ENCODE peak calls at places on chromosomes 3 and 15, in nine cellular contexts. One of them, this sample, is unnamed. For H3K36me3, the result is how much of the 10 kb centered on the place peaks cover.

GRCh38 chr15:62453356-62453755 is 288.3 kb upstream of the C2CD4B start:
- DNase-seq in mammary epithelial cell: peak
- DNase-seq in cardiac muscle cell: no peak
- DNase-seq in breast epithelium: no peak
- DNase-seq in astrocyte: no peak
- DNase-seq in SK-N-SH: no peak
- DNase-seq in psoas muscle: no peak
- DNase-seq in heart left ventricle: no peak
- DNase-seq in K562: no peak
- DNase-seq in this sample: no peak

GRCh38 chr3:50616003-50616769 is 765 bp upstream of the MAPKAPK3 start:
- DNase-seq in SK-N-SH: peak
- DNase-seq in heart left ventricle: peak
- DNase-seq in K562: peak
- DNase-seq in mammary epithelial cell: peak
- DNase-seq in astrocyte: peak
- DNase-seq in psoas muscle: peak
- DNase-seq in cardiac muscle cell: peak
- DNase-seq in breast epithelium: peak
- DNase-seq in this sample: no peak

GRCh38 chr3:139934557-139935070 is 371 bp upstream of the CLSTN2 start:
- DNase-seq in K562: no peak
- DNase-seq in astrocyte: peak
- DNase-seq in heart left ventricle: peak
- DNase-seq in SK-N-SH: peak
- DNase-seq in psoas muscle: peak
- DNase-seq in mammary epithelial cell: peak
- DNase-seq in breast epithelium: peak
- DNase-seq in cardiac muscle cell: peak
- DNase-seq in this sample: no peak

GRCh38 chr3:58639842-58640241 is 26.7 kb downstream of the FAM3D start:
- DNase-seq in astrocyte: no peak
- DNase-seq in cardiac muscle cell: no peak
- DNase-seq in mammary epithelial cell: no peak
- DNase-seq in psoas muscle: no peak
- DNase-seq in heart left ventricle: no peak
- DNase-seq in K562: no peak
- DNase-seq in breast epithelium: no peak
- DNase-seq in SK-N-SH: no peak
- DNase-seq in this sample: no peak

GRCh38 chr3:188153498-188153948 is 434 bp upstream of the LPP start:
- DNase-seq in breast epithelium: no peak
- DNase-seq in cardiac muscle cell: peak
- DNase-seq in mammary epithelial cell: peak
- DNase-seq in K562: no peak
- DNase-seq in heart left ventricle: peak
- DNase-seq in psoas muscle: peak
- DNase-seq in astrocyte: peak
- DNase-seq in SK-N-SH: peak
- DNase-seq in this sample: peak

GRCh38 chr3:59254433-59254832 is 204.6 kb upstream of the CFAP20DC start:
- DNase-seq in mammary epithelial cell: no peak
- DNase-seq in breast epithelium: no peak
- DNase-seq in heart left ventricle: no peak
- DNase-seq in cardiac muscle cell: no peak
- DNase-seq in SK-N-SH: no peak
- DNase-seq in psoas muscle: no peak
- DNase-seq in K562: no peak
- DNase-seq in astrocyte: no peak
- DNase-seq in this sample: no peak

GRCh38 chr3:140285380-140285779 is 350.4 kb downstream of the CLSTN2 start:
- DNase-seq in astrocyte: no peak
- DNase-seq in psoas muscle: no peak
- DNase-seq in K562: no peak
- DNase-seq in cardiac muscle cell: no peak
- DNase-seq in heart left ventricle: no peak
- DNase-seq in mammary epithelial cell: no peak
- DNase-seq in SK-N-SH: no peak
- DNase-seq in breast epithelium: no peak
- DNase-seq in this sample: no peak

GRCh38 chr15:42160110-42160509 is 3.7 kb upstream of the PLA2G4F start:
- DNase-seq in breast epithelium: no peak
- DNase-seq in mammary epithelial cell: no peak
- DNase-seq in SK-N-SH: no peak
- DNase-seq in astrocyte: no peak
- DNase-seq in K562: no peak
- DNase-seq in psoas muscle: no peak
- DNase-seq in cardiac muscle cell: no peak
- DNase-seq in heart left ventricle: no peak
- DNase-seq in this sample: no peak

GRCh38 chr15:64454282-64454681 is 6.1 kb upstream of the ZNF609 start:
- DNase-seq in cardiac muscle cell: no peak
- DNase-seq in K562: no peak
- DNase-seq in psoas muscle: no peak
- DNase-seq in astrocyte: no peak
- DNase-seq in heart left ventricle: no peak
- DNase-seq in breast epithelium: no peak
- DNase-seq in SK-N-SH: no peak
- DNase-seq in mammary epithelial cell: no peak
- DNase-seq in this sample: no peak

DNA sequence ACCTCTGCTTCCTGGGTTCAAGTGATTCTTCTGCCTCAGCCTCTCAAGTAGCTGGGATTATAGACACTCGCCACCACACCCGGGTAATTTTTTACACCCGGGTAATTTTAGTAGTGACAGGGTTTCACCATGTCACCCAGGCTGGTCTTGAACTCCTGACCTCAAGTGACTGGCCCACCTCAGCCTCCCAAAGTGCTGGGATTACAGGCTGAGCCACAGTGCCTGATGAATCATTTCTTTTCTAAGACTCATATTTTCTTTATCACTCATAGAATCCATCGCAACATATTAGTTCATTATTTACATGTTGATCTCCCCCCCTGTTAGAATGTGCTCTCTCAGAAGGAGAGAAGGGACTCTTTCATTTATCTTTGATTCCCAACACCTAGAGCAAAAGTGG is 109.5 kb upstream of the PTPRG start:
- DNase-seq in psoas muscle: no peak
- DNase-seq in breast epithelium: no peak
- DNase-seq in astrocyte: no peak
- DNase-seq in cardiac muscle cell: no peak
- DNase-seq in SK-N-SH: no peak
- DNase-seq in mammary epithelial cell: peak
- DNase-seq in heart left ventricle: no peak
- DNase-seq in K562: no peak
- DNase-seq in this sample: no peak
- TF ChIP-seq CTCF in psoas muscle: no peak
- TF ChIP-seq CTCF in breast epithelium: no peak
- TF ChIP-seq CTCF in astrocyte: no peak
- TF ChIP-seq CTCF in cardiac muscle cell: no peak
- TF ChIP-seq CTCF in SK-N-SH: no peak
- TF ChIP-seq CTCF in mammary epithelial cell: no peak
- TF ChIP-seq CTCF in heart left ventricle: no peak
- TF ChIP-seq CTCF in K562: no peak
- TF ChIP-seq CTCF in this sample: no peak

GRCh38 chr3:142726017-142726416 is 2.2 kb downstream of the TRPC1 start:
- DNase-seq in astrocyte: no peak
- DNase-seq in cardiac muscle cell: no peak
- DNase-seq in SK-N-SH: no peak
- DNase-seq in K562: no peak
- DNase-seq in heart left ventricle: no peak
- DNase-seq in breast epithelium: no peak
- DNase-seq in psoas muscle: no peak
- DNase-seq in mammary epithelial cell: no peak
- DNase-seq in this sample: no peak

GRCh38 chr3:142723968-142724681 is at the start of gene TRPC1:
- DNase-seq in K562: peak
- DNase-seq in psoas muscle: peak
- DNase-seq in heart left ventricle: peak
- DNase-seq in astrocyte: peak
- DNase-seq in breast epithelium: peak
- DNase-seq in cardiac muscle cell: peak
- DNase-seq in SK-N-SH: peak
- DNase-seq in mammary epithelial cell: peak
- DNase-seq in this sample: peak

GRCh38 chr3:142723665-142723967 is 218 bp upstream of the TRPC1 start:
- DNase-seq in SK-N-SH: no peak
- DNase-seq in cardiac muscle cell: no peak
- DNase-seq in K562: no peak
- DNase-seq in mammary epithelial cell: no peak
- DNase-seq in heart left ventricle: no peak
- DNase-seq in breast epithelium: no peak
- DNase-seq in psoas muscle: no peak
- DNase-seq in astrocyte: no peak
- DNase-seq in this sample: no peak

GRCh38 chr3:142724682-142725351 is 983 bp downstream of the TRPC1 start:
- DNase-seq in psoas muscle: peak
- DNase-seq in cardiac muscle cell: no peak
- DNase-seq in K562: peak
- DNase-seq in astrocyte: peak
- DNase-seq in mammary epithelial cell: peak
- DNase-seq in heart left ventricle: peak
- DNase-seq in breast epithelium: no peak
- DNase-seq in SK-N-SH: peak
- DNase-seq in this sample: no peak

DNA sequence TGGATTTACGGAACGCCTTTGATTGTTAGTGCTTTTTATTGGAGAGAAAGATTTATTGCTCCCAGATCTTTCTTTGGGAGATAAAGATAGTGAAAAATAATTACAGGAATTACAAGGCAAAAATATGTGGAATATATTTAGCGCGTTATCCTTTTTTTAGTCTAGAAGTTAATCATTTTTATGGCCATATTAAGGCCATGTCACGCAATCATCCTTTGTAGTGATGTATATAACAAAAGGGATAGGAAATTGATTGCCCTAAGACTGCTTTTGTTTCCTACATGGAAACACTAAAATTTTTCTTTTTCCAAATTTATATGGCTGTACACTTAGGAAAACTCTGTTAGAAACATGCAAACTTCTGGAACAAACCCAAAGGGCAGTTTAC is 1.5 kb downstream of the TRPC1 start:
- DNase-seq in breast epithelium: no peak
- DNase-seq in heart left ventricle: no peak
- DNase-seq in astrocyte: no peak
- DNase-seq in SK-N-SH: no peak
- DNase-seq in psoas muscle: no peak
- DNase-seq in mammary epithelial cell: no peak
- DNase-seq in K562: no peak
- DNase-seq in cardiac muscle cell: no peak
- DNase-seq in this sample: no peak
- H3K4me3 ChIP-seq in breast epithelium: peak
- H3K4me3 ChIP-seq in heart left ventricle: peak
- H3K4me3 ChIP-seq in astrocyte: peak
- H3K4me3 ChIP-seq in SK-N-SH: peak
- H3K4me3 ChIP-seq in psoas muscle: peak
- H3K4me3 ChIP-seq in mammary epithelial cell: peak
- H3K4me3 ChIP-seq in K562: peak
- H3K4me3 ChIP-seq in cardiac muscle cell: peak
- H3K4me3 ChIP-seq in this sample: peak

GRCh38 chr3:16401273-16401672 is 112.2 kb downstream of the RFTN1 start:
- DNase-seq in mammary epithelial cell: no peak
- DNase-seq in psoas muscle: no peak
- DNase-seq in K562: no peak
- DNase-seq in SK-N-SH: no peak
- DNase-seq in breast epithelium: no peak
- DNase-seq in astrocyte: no peak
- DNase-seq in heart left ventricle: no peak
- DNase-seq in cardiac muscle cell: no peak
- DNase-seq in this sample: no peak

GRCh38 chr3:16398542-16399126 is 114.9 kb downstream of the RFTN1 start:
- DNase-seq in mammary epithelial cell: no peak
- DNase-seq in K562: no peak
- DNase-seq in heart left ventricle: no peak
- DNase-seq in SK-N-SH: no peak
- DNase-seq in cardiac muscle cell: no peak
- DNase-seq in psoas muscle: no peak
- DNase-seq in astrocyte: no peak
- DNase-seq in breast epithelium: no peak
- DNase-seq in this sample: no peak

GRCh38 chr3:16402451-16402850 is 111.0 kb downstream of the RFTN1 start:
- DNase-seq in astrocyte: peak
- DNase-seq in breast epithelium: no peak
- DNase-seq in mammary epithelial cell: peak
- DNase-seq in cardiac muscle cell: peak
- DNase-seq in heart left ventricle: no peak
- DNase-seq in K562: no peak
- DNase-seq in psoas muscle: no peak
- DNase-seq in SK-N-SH: no peak
- DNase-seq in this sample: no peak

GRCh38 chr3:16399473-16399872 is 114.0 kb downstream of the RFTN1 start:
- DNase-seq in breast epithelium: no peak
- DNase-seq in SK-N-SH: peak
- DNase-seq in cardiac muscle cell: peak
- DNase-seq in psoas muscle: no peak
- DNase-seq in astrocyte: peak
- DNase-seq in mammary epithelial cell: peak
- DNase-seq in K562: no peak
- DNase-seq in heart left ventricle: no peak
- DNase-seq in this sample: peak

GRCh38 chr3:16400143-16400935 is 113.2 kb downstream of the RFTN1 start:
- DNase-seq in breast epithelium: no peak
- DNase-seq in cardiac muscle cell: no peak
- DNase-seq in astrocyte: no peak
- DNase-seq in heart left ventricle: no peak
- DNase-seq in psoas muscle: no peak
- DNase-seq in mammary epithelial cell: no peak
- DNase-seq in SK-N-SH: no peak
- DNase-seq in K562: no peak
- DNase-seq in this sample: no peak
- H3K36me3 ChIP-seq in breast epithelium: under half
- H3K36me3 ChIP-seq in cardiac muscle cell: under half
- H3K36me3 ChIP-seq in astrocyte: under half
- H3K36me3 ChIP-seq in heart left ventricle: under half
- H3K36me3 ChIP-seq in psoas muscle: under half
- H3K36me3 ChIP-seq in mammary epithelial cell: under half
- H3K36me3 ChIP-seq in SK-N-SH: under half
- H3K36me3 ChIP-seq in K562: under half
- H3K36me3 ChIP-seq in this sample: under half

DNA sequence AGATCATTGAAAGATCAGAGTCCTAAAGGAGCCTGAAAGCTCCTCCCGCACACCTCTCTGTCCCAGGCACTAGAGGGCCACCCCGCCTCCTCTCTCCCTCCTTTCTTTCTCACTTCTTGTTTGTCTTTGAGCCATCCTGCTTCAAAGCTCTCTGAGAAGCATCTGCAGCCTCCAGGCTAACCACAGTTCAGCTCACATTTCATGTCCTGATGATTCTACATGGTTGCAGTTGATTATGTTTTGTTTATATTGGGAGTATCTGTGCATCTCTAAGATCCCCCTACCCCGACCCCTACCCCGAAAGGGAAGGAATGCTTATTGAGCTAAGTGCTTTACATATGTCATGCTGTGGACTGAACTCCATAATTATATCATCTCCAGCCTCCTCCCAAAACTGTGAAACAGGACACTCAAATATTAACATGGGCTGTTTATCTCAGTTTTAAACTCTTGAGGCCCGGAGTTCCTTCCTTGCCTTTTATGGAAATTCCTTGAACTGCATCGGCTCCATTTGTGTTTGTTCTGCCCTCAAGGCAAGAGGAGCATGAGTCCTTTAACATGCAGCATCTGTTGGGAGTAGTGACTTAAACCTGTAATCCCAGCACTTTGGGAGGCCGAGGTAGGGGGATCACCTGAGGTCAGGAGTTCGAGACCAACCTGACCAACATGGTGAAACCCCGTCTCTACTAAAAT is 30.9 kb downstream of the MGLL start:
- DNase-seq in SK-N-SH: no peak
- DNase-seq in psoas muscle: peak
- DNase-seq in breast epithelium: no peak
- DNase-seq in cardiac muscle cell: peak
- DNase-seq in mammary epithelial cell: peak
- DNase-seq in astrocyte: peak
- DNase-seq in heart left ventricle: no peak
- DNase-seq in K562: peak
- DNase-seq in this sample: peak
- TF ChIP-seq CTCF in SK-N-SH: no peak
- TF ChIP-seq CTCF in psoas muscle: peak
- TF ChIP-seq CTCF in breast epithelium: no peak
- TF ChIP-seq CTCF in cardiac muscle cell: peak
- TF ChIP-seq CTCF in mammary epithelial cell: peak
- TF ChIP-seq CTCF in astrocyte: no peak
- TF ChIP-seq CTCF in heart left ventricle: no peak
- TF ChIP-seq CTCF in K562: no peak
- TF ChIP-seq CTCF in this sample: peak

This sample was measured in BJ.